ENCODE peak calls at places on chromosomes 4 and X, in four cellular contexts. One of them, this sample, is unnamed.

GRCh38 chrX:85836868-85837267 is 210.5 kb downstream of the CHM start:
- DNase-seq in A549: no peak
- DNase-seq in SK-N-SH: no peak
- DNase-seq in HepG2: no peak
- DNase-seq in this sample: no peak

GRCh38 chr4:75254745-75255144 is 259.5 kb downstream of the RCHY1 start:
- DNase-seq in A549: no peak
- DNase-seq in SK-N-SH: no peak
- DNase-seq in HepG2: no peak
- DNase-seq in this sample: no peak

GRCh38 chrX:110403839-110404238 is 45.2 kb downstream of the RTL9 start:
- DNase-seq in A549: no peak
- DNase-seq in SK-N-SH: no peak
- DNase-seq in HepG2: no peak
- DNase-seq in this sample: no peak

GRCh38 chr4:41213563-41214157 is 682 bp downstream of the APBB2 start:
- DNase-seq in A549: peak; percentile 21
- DNase-seq in SK-N-SH: no peak
- DNase-seq in HepG2: no peak
- DNase-seq in this sample: no peak

GRCh38 chr4:134147941-134148340 is 53.6 kb downstream of the PABPC4L start:
- DNase-seq in A549: no peak
- DNase-seq in SK-N-SH: no peak
- DNase-seq in HepG2: no peak
- DNase-seq in this sample: no peak

GRCh38 chr4:72951628-72952027 is 117.9 kb downstream of the COX18 start:
- DNase-seq in A549: no peak
- DNase-seq in SK-N-SH: no peak
- DNase-seq in HepG2: no peak
- DNase-seq in this sample: no peak

GRCh38 chr4:56772134-56772533 is 49.4 kb downstream of the SPINK2 start:
- DNase-seq in A549: no peak
- DNase-seq in SK-N-SH: no peak
- DNase-seq in HepG2: no peak
- DNase-seq in this sample: no peak

GRCh38 chr4:150215601-150216000 is 137.4 kb downstream of the DCLK2 start:
- DNase-seq in A549: no peak
- DNase-seq in SK-N-SH: no peak
- DNase-seq in HepG2: no peak
- DNase-seq in this sample: no peak

GRCh38 chr4:48635980-48636379 is 144.1 kb downstream of the FRYL start:
- DNase-seq in A549: no peak
- DNase-seq in SK-N-SH: no peak
- DNase-seq in HepG2: peak; percentile 4
- DNase-seq in this sample: no peak

GRCh38 chr4:182916483-182917181 is 554 bp downstream of the DCTD start:
- DNase-seq in A549: peak; percentile 20
- DNase-seq in SK-N-SH: no peak
- DNase-seq in HepG2: no peak
- DNase-seq in this sample: no peak

GRCh38 chr4:182920676-182921075 is 3.5 kb upstream of the DCTD start:
- DNase-seq in A549: no peak
- DNase-seq in SK-N-SH: no peak
- DNase-seq in HepG2: no peak
- DNase-seq in this sample: no peak

GRCh38 chr4:182918044-182918607 is 940 bp upstream of the DCTD start:
- DNase-seq in A549: no peak
- DNase-seq in SK-N-SH: no peak
- DNase-seq in HepG2: no peak
- DNase-seq in this sample: peak; percentile 65

GRCh38 chr4:182917182-182918043 is at the start of gene DCTD:
- DNase-seq in A549: no peak
- DNase-seq in SK-N-SH: peak; percentile 91
- DNase-seq in HepG2: peak; percentile 65
- DNase-seq in this sample: no peak

GRCh38 chr4:182918791-182919302 is 1.7 kb upstream of the DCTD start:
- DNase-seq in A549: no peak
- DNase-seq in SK-N-SH: no peak
- DNase-seq in HepG2: no peak
- DNase-seq in this sample: peak; percentile 40
- H3K4me3 ChIP-seq in A549: no peak overlapping the region
- H3K4me3 ChIP-seq in SK-N-SH: no peak overlapping the region
- H3K4me3 ChIP-seq in HepG2: no peak overlapping the region
- H3K4me3 ChIP-seq in this sample: no peak overlapping the region

GRCh38 chr4:88230399-88230798 is 54.0 kb downstream of the PPM1K start:
- DNase-seq in A549: no peak
- DNase-seq in SK-N-SH: no peak
- DNase-seq in HepG2: no peak
- DNase-seq in this sample: no peak
- TF ChIP-seq PBX3 in A549: no peak
- TF ChIP-seq PBX3 in SK-N-SH: no peak
- TF ChIP-seq PBX3 in HepG2: no peak
- TF ChIP-seq PBX3 in this sample: no peak

DNA sequence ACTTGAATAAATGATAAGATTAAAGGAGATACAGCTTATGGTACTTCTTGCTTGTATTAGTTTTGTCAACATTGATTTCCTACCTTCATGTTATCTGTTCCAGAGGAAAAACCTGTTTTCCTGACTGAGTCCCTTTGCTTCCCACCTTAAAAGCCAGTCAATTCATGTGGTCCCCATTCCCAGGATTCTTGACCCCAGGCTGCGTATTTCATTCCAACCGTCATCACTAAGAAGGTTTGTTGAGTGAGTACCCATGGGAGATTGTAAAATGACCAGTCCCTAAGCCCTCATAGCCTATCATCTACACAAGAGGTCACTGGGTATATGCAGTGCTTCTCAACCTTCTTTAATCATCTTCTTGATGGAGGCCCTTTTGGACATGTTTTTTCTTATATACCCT is 52.2 kb downstream of the BEX3 start:
- DNase-seq in A549: no peak
- DNase-seq in SK-N-SH: no peak
- DNase-seq in HepG2: no peak
- DNase-seq in this sample: no peak
- H3K4me3 ChIP-seq in A549: no peak overlapping the region
- H3K4me3 ChIP-seq in SK-N-SH: no peak overlapping the region
- H3K4me3 ChIP-seq in HepG2: no peak overlapping the region
- H3K4me3 ChIP-seq in this sample: no peak overlapping the region

GRCh38 chrX:24676403-24677024 is 17.2 kb upstream of the POLA1 start:
- DNase-seq in A549: peak; percentile 22
- DNase-seq in SK-N-SH: peak; percentile 38
- DNase-seq in HepG2: no peak
- DNase-seq in this sample: no peak
- TF ChIP-seq PBX3 in A549: no peak
- TF ChIP-seq PBX3 in SK-N-SH: no peak
- TF ChIP-seq PBX3 in HepG2: no peak
- TF ChIP-seq PBX3 in this sample: no peak

This sample was measured in GM12878.